ENCODE peak calls at places on chromosomes 5 and 9, in five cellular contexts. S is WTC11, N is HepG2, W is K562, P is H1. Q is an unnamed sample.

GRCh38 chr9:4680750-4681149 is 1.4 kb downstream of the CDC37L1 start:
- DNase-seq in S (no peak), N (peak; percentile 38), W (no peak), P (no peak), Q (no peak)

GRCh38 chr5:16616536-16617271 is at the start of gene RETREG1:
- DNase-seq in S (peak; percentile 65), N (no peak), W (peak; percentile 59), P (peak; percentile 75), Q (no peak)

GRCh38 chr5:10789021-10789420 is 28.0 kb upstream of the DAP start:
- DNase-seq in S (no peak), N (no peak), W (no peak), P (no peak), Q (no peak)

GRCh38 chr5:139914218-139914807 is 118.7 kb downstream of the PSD2 start:
- DNase-seq in S (no peak), N (no peak), W (no peak), P (peak; percentile 32), Q (no peak)

GRCh38 chr5:120083851-120084615 is 380.1 kb upstream of the PRR16 start:
- DNase-seq in S (no peak), N (no peak), W (no peak), P (no peak), Q (no peak)

GRCh38 chr5:38724301-38725030 is 121.3 kb upstream of the OSMR start:
- DNase-seq in S (no peak), N (no peak), W (no peak), P (no peak), Q (no peak)

GRCh38 chr9:12797037-12797436 is 22.2 kb downstream of the LURAP1L start:
- DNase-seq in S (no peak), N (no peak), W (no peak), P (no peak), Q (no peak)

GRCh38 chr5:56479126-56479525 is 246.0 kb upstream of the ANKRD55 start:
- DNase-seq in S (no peak), N (no peak), W (no peak), P (no peak), Q (no peak)

GRCh38 chr5:154850255-154851062 is at the start of gene FAXDC2:
- DNase-seq in S (peak; percentile 50), N (peak; percentile 78), W (peak; percentile 72), P (peak; percentile 68), Q (no peak)

GRCh38 chr5:111667128-111667756 is 89.8 kb downstream of the NREP start:
- DNase-seq in S (no peak), N (no peak), W (no peak), P (no peak), Q (peak; percentile 11)

GRCh38 chr5:164518049-164518740 is 1012.8 kb downstream of the MAT2B start:
- DNase-seq in S (no peak), N (no peak), W (no peak), P (no peak), Q (no peak)

GRCh38 chr5:2591777-2592453 is 159.6 kb downstream of the IRX2 start:
- DNase-seq in S (peak; percentile 32), N (no peak), W (no peak), P (no peak), Q (no peak)

GRCh38 chr5:134463991-134464760 is 52.5 kb upstream of the CDKN2AIPNL start:
- DNase-seq in S (no peak), N (no peak), W (no peak), P (no peak), Q (no peak)

GRCh38 chr5:109410389-109411174 is 808 bp upstream of the PJA2 start:
- DNase-seq in S (peak; percentile 75), N (no peak), W (peak; percentile 64), P (peak; percentile 60), Q (no peak)

GRCh38 chr5:86981898-86982297 is 285.8 kb upstream of the RASA1 start:
- DNase-seq in S (no peak), N (no peak), W (no peak), P (no peak), Q (no peak)

GRCh38 chr5:106258591-106259125 is 1412.1 kb downstream of the EFNA5 start:
- DNase-seq in S (no peak), N (no peak), W (no peak), P (no peak), Q (no peak)

GRCh38 chr5:32272746-32273145 is 40.0 kb downstream of the MTMR12 start:
- DNase-seq in S (no peak), N (peak; percentile 15), W (no peak), P (no peak), Q (no peak)

GRCh38 chr5:154236459-154237375 is 46.2 kb downstream of the GALNT10 start:
- DNase-seq in S (no peak), N (no peak), W (no peak), P (no peak), Q (no peak)

GRCh38 chr5:172109749-172110148 is 78.3 kb downstream of the STK10 start:
- DNase-seq in S (no peak), N (no peak), W (no peak), P (no peak), Q (no peak)

GRCh38 chr5:107257885-107258520 is 412.7 kb downstream of the EFNA5 start:
- DNase-seq in S (no peak), N (no peak), W (no peak), P (no peak), Q (peak; percentile 20)

GRCh38 chr9:137355445-137356365 is 53.6 kb upstream of the NRARP start:
- DNase-seq in S (no peak), N (no peak), W (no peak), P (no peak), Q (no peak)

GRCh38 chr5:72485366-72486052 is 21.7 kb downstream of the ZNF366 start:
- DNase-seq in S (no peak), N (no peak), W (no peak), P (no peak), Q (no peak)

GRCh38 chr5:37871023-37871815 is 31.4 kb upstream of the GDNF start:
- DNase-seq in S (no peak), N (no peak), W (no peak), P (no peak), Q (no peak)

GRCh38 chr9:8718121-8718725 is 918.6 kb upstream of the DMAC1 start:
- DNase-seq in S (no peak), N (no peak), W (no peak), P (no peak), Q (no peak)

GRCh38 chr5:53430618-53431252 is 49.7 kb upstream of the FST start:
- DNase-seq in S (no peak), N (peak; percentile 45), W (no peak), P (no peak), Q (no peak)

GRCh38 chr5:166369817-166370216 is 1921.6 kb upstream of the WWC1 start:
- DNase-seq in S (no peak), N (no peak), W (no peak), P (no peak), Q (no peak)

GRCh38 chr9:137044502-137045177 is 1.3 kb downstream of the NPDC1 start:
- DNase-seq in S (no peak), N (no peak), W (no peak), P (no peak), Q (no peak)

GRCh38 chr9:124551472-124552339 is 44.5 kb upstream of the NR5A1 start:
- DNase-seq in S (peak; percentile 77), N (peak; percentile 53), W (peak; percentile 38), P (peak; percentile 78), Q (peak; percentile 4)

GRCh38 chr5:63648376-63648775 is 313.9 kb downstream of the HTR1A start:
- DNase-seq in S (no peak), N (no peak), W (no peak), P (no peak), Q (no peak)

GRCh38 chr5:24142346-24142745 is 502.4 kb downstream of the CDH10 start:
- DNase-seq in S (no peak), N (no peak), W (no peak), P (no peak), Q (no peak)

GRCh38 chr5:68731255-68731654 is 362.6 kb upstream of the SLC30A5 start:
- DNase-seq in S (no peak), N (no peak), W (no peak), P (no peak), Q (no peak)
- TF ChIP-seq ATF2 in S (no peak), N (no peak), W (no peak), P (no peak), Q (no peak)

GRCh38 chr9:111400564-111400898 is 70.5 kb upstream of the OR2K2 start:
- DNase-seq in S (no peak), N (no peak), W (no peak), P (no peak), Q (no peak)
- TF ChIP-seq ATF2 in S (no peak), N (no peak), W (no peak), P (no peak), Q (no peak)

GRCh38 chr9:121478816-121479676 is 20.6 kb downstream of the GGTA1 start:
- DNase-seq in S (no peak), N (no peak), W (no peak), P (peak; percentile 56), Q (no peak)
- TF ChIP-seq ATF2 in S (no peak), N (no peak), W (no peak), P (no peak), Q (no peak)

GRCh38 chr9:128921881-128922763 is 1.3 kb downstream of the PHYHD1 start:
- DNase-seq in S (peak; percentile 72), N (peak; percentile 62), W (peak; percentile 52), P (peak; percentile 82), Q (no peak)
- TF ChIP-seq ATF2 in S (no peak), N (no peak), W (no peak), P (no peak), Q (no peak)

GRCh38 chr5:168165977-168166376 is 125.5 kb upstream of the WWC1 start:
- DNase-seq in S (no peak), N (no peak), W (no peak), P (no peak), Q (no peak)
- TF ChIP-seq ATF2 in S (no peak), N (no peak), W (no peak), P (no peak), Q (no peak)

DNA sequence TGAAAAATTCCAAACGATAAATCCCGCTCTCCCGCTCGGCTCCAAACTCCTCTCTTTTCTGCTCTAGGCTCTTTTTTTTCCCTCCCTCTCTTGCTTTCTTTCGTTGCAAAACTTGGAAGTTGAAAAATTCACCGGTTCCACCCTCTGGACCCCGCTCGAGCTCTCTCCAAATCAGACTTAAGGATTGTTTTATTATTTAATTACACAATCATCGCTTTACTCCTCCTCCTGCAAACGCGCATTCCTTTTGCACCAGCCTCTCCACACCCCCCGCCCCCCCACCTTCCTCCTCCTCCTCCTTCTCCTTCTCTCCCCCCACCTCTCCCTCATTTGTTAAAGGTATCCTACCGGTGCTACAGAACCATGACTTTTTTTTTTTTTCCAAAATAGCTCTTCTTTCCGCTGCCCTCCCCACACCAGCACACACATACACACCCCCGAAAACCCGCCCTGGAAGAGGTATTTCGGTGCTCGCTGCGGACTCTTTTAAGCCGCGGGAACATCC is 535 bp upstream of the NFIB start:
- DNase-seq in S (peak; percentile 34), N (peak; percentile 57), W (peak; percentile 36), P (no peak), Q (no peak)
- TF ChIP-seq ATF2 in S (no peak), N (no peak), W (no peak), P (no peak), Q (no peak)

Q was measured in GM12878.